ENCODE peak calls at places on chromosomes 12 and 14, in four cellular contexts. One of them, this sample, is unnamed.

GRCh38 chr12:62679569-62679968 is 212.9 kb downstream of the MON2 start:
- DNase-seq in fibroblast of the aortic adventitia: no peak
- DNase-seq in RWPE1: no peak
- DNase-seq in nephron progenitor cell: no peak
- DNase-seq in this sample: no peak

GRCh38 chr14:99945732-99946651 is 119.2 kb upstream of the EVL start:
- DNase-seq in fibroblast of the aortic adventitia: no peak
- DNase-seq in RWPE1: no peak
- DNase-seq in nephron progenitor cell: no peak
- DNase-seq in this sample: no peak

GRCh38 chr12:132237772-132238486 is 91.5 kb downstream of the GALNT9 start:
- DNase-seq in fibroblast of the aortic adventitia: no peak
- DNase-seq in RWPE1: no peak
- DNase-seq in nephron progenitor cell: no peak
- DNase-seq in this sample: no peak

GRCh38 chr12:64082866-64083268 is 139.2 kb downstream of the KICS2 start:
- DNase-seq in fibroblast of the aortic adventitia: no peak
- DNase-seq in RWPE1: no peak
- DNase-seq in nephron progenitor cell: no peak
- DNase-seq in this sample: no peak

GRCh38 chr12:15757553-15758255 is 31.5 kb downstream of the EPS8 start:
- DNase-seq in fibroblast of the aortic adventitia: peak; percentile 80
- DNase-seq in RWPE1: peak; percentile 39
- DNase-seq in nephron progenitor cell: no peak
- DNase-seq in this sample: peak; percentile 73

GRCh38 chr12:18277196-18277595 is 15.9 kb downstream of the PIK3C2G start:
- DNase-seq in fibroblast of the aortic adventitia: no peak
- DNase-seq in RWPE1: no peak
- DNase-seq in nephron progenitor cell: no peak
- DNase-seq in this sample: no peak

GRCh38 chr12:28869197-28869596 is 279.9 kb upstream of the FAR2 start:
- DNase-seq in fibroblast of the aortic adventitia: peak; percentile 83
- DNase-seq in RWPE1: no peak
- DNase-seq in nephron progenitor cell: no peak
- DNase-seq in this sample: no peak

GRCh38 chr12:20798561-20798960 is 11.9 kb upstream of the SLCO1B3 start:
- DNase-seq in fibroblast of the aortic adventitia: peak; percentile 14
- DNase-seq in RWPE1: no peak
- DNase-seq in nephron progenitor cell: no peak
- DNase-seq in this sample: no peak

GRCh38 chr12:52043386-52044212 is 7.6 kb upstream of the NR4A1 start:
- DNase-seq in fibroblast of the aortic adventitia: peak; percentile 68
- DNase-seq in RWPE1: no peak
- DNase-seq in nephron progenitor cell: no peak
- DNase-seq in this sample: no peak

GRCh38 chr14:76323331-76324050 is 52.4 kb upstream of the ESRRB start:
- DNase-seq in fibroblast of the aortic adventitia: no peak
- DNase-seq in RWPE1: no peak
- DNase-seq in nephron progenitor cell: no peak
- DNase-seq in this sample: peak; percentile 18

GRCh38 chr14:71703477-71703876 is 228.8 kb upstream of the RGS6 start:
- DNase-seq in fibroblast of the aortic adventitia: peak; percentile 66
- DNase-seq in RWPE1: no peak
- DNase-seq in nephron progenitor cell: no peak
- DNase-seq in this sample: no peak

GRCh38 chr12:75505706-75506312 is 5.6 kb downstream of the KRR1 start:
- DNase-seq in fibroblast of the aortic adventitia: peak; percentile 74
- DNase-seq in RWPE1: no peak
- DNase-seq in nephron progenitor cell: no peak
- DNase-seq in this sample: no peak

GRCh38 chr12:113862570-113863454 is 103.3 kb downstream of the RBM19 start:
- DNase-seq in fibroblast of the aortic adventitia: peak; percentile 61
- DNase-seq in RWPE1: no peak
- DNase-seq in nephron progenitor cell: no peak
- DNase-seq in this sample: peak; percentile 83

GRCh38 chr12:108768591-108769500 is 37.5 kb upstream of the CORO1C start:
- DNase-seq in fibroblast of the aortic adventitia: no peak
- DNase-seq in RWPE1: peak; percentile 35
- DNase-seq in nephron progenitor cell: peak; percentile 57
- DNase-seq in this sample: peak; percentile 93

GRCh38 chr12:98465950-98466349 is 49.4 kb upstream of the TMPO start:
- DNase-seq in fibroblast of the aortic adventitia: no peak
- DNase-seq in RWPE1: no peak
- DNase-seq in nephron progenitor cell: no peak
- DNase-seq in this sample: no peak

GRCh38 chr12:45773734-45774133 is 44.2 kb downstream of the ARID2 start:
- DNase-seq in fibroblast of the aortic adventitia: no peak
- DNase-seq in RWPE1: no peak
- DNase-seq in nephron progenitor cell: no peak
- DNase-seq in this sample: no peak

GRCh38 chr14:94748667-94749347 is 21.1 kb downstream of the GSC start:
- DNase-seq in fibroblast of the aortic adventitia: no peak
- DNase-seq in RWPE1: peak; percentile 50
- DNase-seq in nephron progenitor cell: peak; percentile 49
- DNase-seq in this sample: peak; percentile 88

GRCh38 chr12:95848575-95849388 is 10.0 kb upstream of the SNRPF start:
- DNase-seq in fibroblast of the aortic adventitia: peak; percentile 69
- DNase-seq in RWPE1: peak; percentile 42
- DNase-seq in nephron progenitor cell: no peak
- DNase-seq in this sample: peak; percentile 81

GRCh38 chr12:99709116-99709515 is 61.6 kb downstream of the GARIN6 start:
- DNase-seq in fibroblast of the aortic adventitia: no peak
- DNase-seq in RWPE1: no peak
- DNase-seq in nephron progenitor cell: no peak
- DNase-seq in this sample: no peak

GRCh38 chr12:1851126-1851791 is 30.9 kb downstream of the LRTM2 start:
- DNase-seq in fibroblast of the aortic adventitia: peak; percentile 72
- DNase-seq in RWPE1: peak; percentile 45
- DNase-seq in nephron progenitor cell: no peak
- DNase-seq in this sample: no peak

GRCh38 chr12:1797011-1797901 is 23.1 kb upstream of the LRTM2 start:
- DNase-seq in fibroblast of the aortic adventitia: no peak
- DNase-seq in RWPE1: no peak
- DNase-seq in nephron progenitor cell: no peak
- DNase-seq in this sample: peak; percentile 68

GRCh38 chr14:89401783-89402182 is 15.2 kb downstream of the FOXN3 start:
- DNase-seq in fibroblast of the aortic adventitia: no peak
- DNase-seq in RWPE1: no peak
- DNase-seq in nephron progenitor cell: no peak
- DNase-seq in this sample: no peak

GRCh38 chr14:74133833-74134481 is 49.2 kb downstream of the LIN52 start:
- DNase-seq in fibroblast of the aortic adventitia: no peak
- DNase-seq in RWPE1: no peak
- DNase-seq in nephron progenitor cell: no peak
- DNase-seq in this sample: no peak

GRCh38 chr12:132160016-132160415 is 15.8 kb downstream of the NOC4L start:
- DNase-seq in fibroblast of the aortic adventitia: no peak
- DNase-seq in RWPE1: no peak
- DNase-seq in nephron progenitor cell: no peak
- DNase-seq in this sample: no peak

GRCh38 chr12:21911832-21912231 is 29.4 kb downstream of the ABCC9 start:
- DNase-seq in fibroblast of the aortic adventitia: no peak
- DNase-seq in RWPE1: no peak
- DNase-seq in nephron progenitor cell: no peak
- DNase-seq in this sample: no peak

GRCh38 chr12:124428136-124428791 is 133.4 kb downstream of the RFLNA start:
- DNase-seq in fibroblast of the aortic adventitia: peak; percentile 80
- DNase-seq in RWPE1: no peak
- DNase-seq in nephron progenitor cell: no peak
- DNase-seq in this sample: no peak

GRCh38 chr12:27024291-27024690 is 1.9 kb downstream of the MED21 start:
- DNase-seq in fibroblast of the aortic adventitia: peak; percentile 64
- DNase-seq in RWPE1: no peak
- DNase-seq in nephron progenitor cell: no peak
- DNase-seq in this sample: no peak

GRCh38 chr12:42660968-42661937 is 71.7 kb upstream of the PRICKLE1 start:
- DNase-seq in fibroblast of the aortic adventitia: no peak
- DNase-seq in RWPE1: no peak
- DNase-seq in nephron progenitor cell: no peak
- DNase-seq in this sample: no peak

GRCh38 chr14:46885566-46885965 is 234.0 kb upstream of the RPL10L start:
- DNase-seq in fibroblast of the aortic adventitia: no peak
- DNase-seq in RWPE1: no peak
- DNase-seq in nephron progenitor cell: no peak
- DNase-seq in this sample: no peak

GRCh38 chr12:6959376-6960290 is 8.5 kb downstream of the PTPN6 start:
- DNase-seq in fibroblast of the aortic adventitia: no peak
- DNase-seq in RWPE1: no peak
- DNase-seq in nephron progenitor cell: no peak
- DNase-seq in this sample: no peak

GRCh38 chr14:64695071-64695470 is 9.2 kb upstream of the PLEKHG3 start:
- DNase-seq in fibroblast of the aortic adventitia: no peak
- DNase-seq in RWPE1: no peak
- DNase-seq in nephron progenitor cell: no peak
- DNase-seq in this sample: peak; percentile 31

GRCh38 chr12:52280319-52280795 is 5.9 kb downstream of the KRT86 start:
- DNase-seq in fibroblast of the aortic adventitia: peak; percentile 100
- DNase-seq in RWPE1: peak; percentile 93
- DNase-seq in nephron progenitor cell: no peak
- DNase-seq in this sample: peak; percentile 38

GRCh38 chr12:132245521-132246101 is 83.8 kb downstream of the GALNT9 start:
- DNase-seq in fibroblast of the aortic adventitia: no peak
- DNase-seq in RWPE1: no peak
- DNase-seq in nephron progenitor cell: no peak
- DNase-seq in this sample: no peak

GRCh38 chr12:12606793-12607589 is 4.7 kb upstream of the CREBL2 start:
- DNase-seq in fibroblast of the aortic adventitia: peak; percentile 72
- DNase-seq in RWPE1: peak; percentile 55
- DNase-seq in nephron progenitor cell: no peak
- DNase-seq in this sample: no peak

GRCh38 chr14:33908540-33909223 is 42.2 kb downstream of the EGLN3 start:
- DNase-seq in fibroblast of the aortic adventitia: no peak
- DNase-seq in RWPE1: no peak
- DNase-seq in nephron progenitor cell: no peak
- DNase-seq in this sample: no peak
- TF ChIP-seq CTCF in fibroblast of the aortic adventitia: no peak
- TF ChIP-seq CTCF in RWPE1: no peak
- TF ChIP-seq CTCF in nephron progenitor cell: no peak
- TF ChIP-seq CTCF in this sample: peak; percentile 52

DNA sequence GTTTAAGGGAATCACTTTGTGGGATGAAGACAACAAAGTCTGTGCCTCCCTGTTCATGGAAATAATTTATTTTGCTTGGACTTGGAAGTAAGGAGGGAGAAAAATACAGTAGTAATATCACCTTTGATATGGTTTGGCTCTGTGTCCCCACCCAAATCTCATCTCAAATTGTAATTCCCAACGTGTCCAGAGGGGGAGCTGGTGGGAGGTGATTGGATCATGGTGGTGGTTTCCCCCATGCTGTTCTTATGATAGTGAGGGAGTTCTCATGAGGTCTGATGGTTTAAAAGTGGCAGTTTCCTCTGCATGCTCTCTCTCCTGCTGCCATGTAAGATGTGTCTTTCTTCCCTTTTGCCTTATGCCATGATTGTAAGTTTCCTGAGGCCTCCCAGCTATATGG is 460.7 kb downstream of the NOVA1 start:
- DNase-seq in fibroblast of the aortic adventitia: no peak
- DNase-seq in RWPE1: no peak
- DNase-seq in nephron progenitor cell: peak; percentile 2
- DNase-seq in this sample: peak; percentile 49
- TF ChIP-seq CTCF in fibroblast of the aortic adventitia: peak; percentile 26
- TF ChIP-seq CTCF in RWPE1: no peak
- TF ChIP-seq CTCF in nephron progenitor cell: no peak
- TF ChIP-seq CTCF in this sample: peak; percentile 70

GRCh38 chr12:94798107-94798506 is 147.8 kb upstream of the TMCC3 start:
- DNase-seq in fibroblast of the aortic adventitia: no peak
- DNase-seq in RWPE1: no peak
- DNase-seq in nephron progenitor cell: no peak
- DNase-seq in this sample: no peak

GRCh38 chr12:94793191-94793595 is 142.8 kb upstream of the TMCC3 start:
- DNase-seq in fibroblast of the aortic adventitia: no peak
- DNase-seq in RWPE1: no peak
- DNase-seq in nephron progenitor cell: peak; percentile 44
- DNase-seq in this sample: peak; percentile 74

GRCh38 chr12:94792690-94793089 is 142.3 kb upstream of the TMCC3 start:
- DNase-seq in fibroblast of the aortic adventitia: no peak
- DNase-seq in RWPE1: no peak
- DNase-seq in nephron progenitor cell: no peak
- DNase-seq in this sample: no peak

GRCh38 chr12:94795053-94795452 is 144.7 kb upstream of the TMCC3 start:
- DNase-seq in fibroblast of the aortic adventitia: no peak
- DNase-seq in RWPE1: no peak
- DNase-seq in nephron progenitor cell: no peak
- DNase-seq in this sample: no peak

GRCh38 chr12:94795520-94795919 is 145.2 kb upstream of the TMCC3 start:
- DNase-seq in fibroblast of the aortic adventitia: peak; percentile 46
- DNase-seq in RWPE1: peak; percentile 58
- DNase-seq in nephron progenitor cell: no peak
- DNase-seq in this sample: peak; percentile 81
- TF ChIP-seq CTCF in fibroblast of the aortic adventitia: peak; percentile 5
- TF ChIP-seq CTCF in RWPE1: no peak
- TF ChIP-seq CTCF in nephron progenitor cell: no peak
- TF ChIP-seq CTCF in this sample: peak; percentile 22

DNA sequence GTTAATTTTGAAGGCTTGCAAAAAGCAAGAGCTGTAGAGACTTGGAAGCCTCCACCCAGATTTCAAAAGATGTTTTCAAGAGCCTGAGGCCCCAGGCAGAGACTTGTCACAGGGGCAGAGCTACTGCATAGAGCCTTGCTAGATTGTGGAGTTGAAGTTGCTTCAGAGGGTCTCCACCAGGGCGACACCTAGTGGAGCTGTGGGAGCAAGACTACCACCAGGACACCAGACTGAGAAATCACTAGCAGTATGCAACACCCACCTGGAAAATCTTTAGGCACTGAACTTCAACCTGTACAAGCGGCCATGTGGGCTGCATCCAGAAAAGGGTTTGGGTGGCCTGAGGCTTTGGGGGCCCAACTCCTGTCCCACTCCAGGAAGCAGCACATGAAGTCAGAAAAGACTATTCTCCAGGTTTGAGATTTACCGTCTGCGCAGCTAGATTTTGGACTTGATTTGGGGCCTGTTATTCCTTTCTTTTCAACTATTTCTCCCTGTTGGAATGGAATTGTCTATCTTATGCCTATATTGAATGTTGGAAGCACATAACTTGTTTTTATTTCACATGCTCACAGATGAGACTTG is 508.5 kb downstream of the FLRT2 start:
- DNase-seq in fibroblast of the aortic adventitia: peak; percentile 53
- DNase-seq in RWPE1: peak; percentile 23
- DNase-seq in nephron progenitor cell: peak; percentile 60
- DNase-seq in this sample: peak; percentile 89
- TF ChIP-seq CTCF in fibroblast of the aortic adventitia: peak; percentile 73
- TF ChIP-seq CTCF in RWPE1: peak; percentile 56
- TF ChIP-seq CTCF in nephron progenitor cell: peak; percentile 69
- TF ChIP-seq CTCF in this sample: peak; percentile 90

This sample was measured in endodermal cell.